ENCODE peak calls at places on chromosomes 6 and 20, in seven cellular contexts. A is adrenal gland, S is breast epithelium, X is lower lobe of right lung, L is kidney, W is H9, H is cardiac muscle cell. Z is an unnamed sample.

GRCh38 chr6:29628419-29629281 is 4.3 kb downstream of the GABBR1 start:
- DNase-seq in S (peak), X (peak), W (peak), A (peak), H (peak), L (peak), Z (peak)

GRCh38 chr6:16711551-16712249 is 49.6 kb downstream of the ATXN1 start:
- DNase-seq in L (no peak), H (peak), A (no peak), X (no peak), S (no peak), W (no peak), Z (peak)

GRCh38 chr20:32288225-32288849 is 10.9 kb downstream of the KIF3B start:
- DNase-seq in X (no peak), W (no peak), H (no peak), S (no peak), A (no peak), L (no peak), Z (peak)

GRCh38 chr6:114432380-114432779 is 89.6 kb upstream of the HS3ST5 start:
- DNase-seq in H (no peak), W (no peak), X (no peak), L (no peak), S (no peak), A (no peak), Z (no peak)

GRCh38 chr6:84798257-84798656 is 33.9 kb upstream of the TBX18 start:
- DNase-seq in X (no peak), H (peak), S (no peak), L (no peak), W (no peak), A (no peak), Z (no peak)

GRCh38 chr6:123588546-123588895 is 48.2 kb downstream of the TRDN start:
- DNase-seq in H (no peak), A (no peak), L (no peak), X (no peak), S (no peak), W (no peak), Z (no peak)

GRCh38 chr20:1943267-1944002 is 48.2 kb downstream of the SIRPA start:
- DNase-seq in H (no peak), L (no peak), A (no peak), W (no peak), S (no peak), X (peak), Z (no peak)

GRCh38 chr6:93389192-93389591 is 30.2 kb downstream of the EPHA7 start:
- DNase-seq in L (no peak), W (no peak), A (no peak), H (peak), S (no peak), X (no peak), Z (no peak)

DNA sequence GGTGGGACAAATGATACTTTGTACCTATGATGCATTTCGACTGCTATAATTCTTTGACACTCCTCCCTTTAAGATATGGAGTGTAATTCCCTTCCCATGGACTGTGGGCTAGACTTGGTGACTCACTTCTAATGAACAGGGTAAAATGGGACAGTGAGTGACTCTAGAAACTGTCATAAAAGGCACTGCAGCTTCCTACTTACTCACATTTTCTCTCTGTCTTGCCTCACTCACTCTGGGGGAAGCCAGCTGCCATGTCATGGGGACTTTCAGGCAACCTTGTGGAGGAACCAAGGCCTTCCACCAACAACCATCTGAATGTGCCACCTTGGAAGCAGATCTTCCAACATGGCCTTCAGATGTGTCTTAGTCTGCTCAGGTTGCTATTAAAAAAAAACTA is 12.9 kb upstream of the GFOD1 start:
- DNase-seq in S (no peak), H (no peak), A (no peak), W (no peak), X (no peak), L (no peak), Z (no peak)
- H3K27ac ChIP-seq in S (no peak), H (no peak), A (no peak), W (no peak), X (no peak), L (no peak), Z (no peak)

GRCh38 chr6:34238507-34239239 is 2.0 kb downstream of the HMGA1 start:
- DNase-seq in A (no peak), S (no peak), L (peak), W (no peak), X (peak), H (no peak), Z (no peak)

GRCh38 chr6:34236423-34237315 is at the start of gene HMGA1:
- DNase-seq in S (peak), L (peak), W (peak), X (peak), H (peak), A (peak), Z (peak)

GRCh38 chr6:34239240-34239825 is 2.7 kb downstream of the HMGA1 start:
- DNase-seq in H (no peak), A (no peak), L (no peak), W (no peak), S (no peak), X (peak), Z (peak)

GRCh38 chr6:34237316-34237721 is 646 bp downstream of the HMGA1 start:
- DNase-seq in S (no peak), A (no peak), X (peak), L (no peak), H (peak), W (no peak), Z (no peak)

GRCh38 chr6:34237722-34238506 is 1.2 kb downstream of the HMGA1 start:
- DNase-seq in X (peak), W (peak), H (peak), A (no peak), S (no peak), L (peak), Z (peak)
- H3K27ac ChIP-seq in X (peak), W (no peak), H (peak), A (no peak), S (peak), L (no peak), Z (peak)

GRCh38 chr20:6212903-6213302 is 90.1 kb upstream of the FERMT1 start:
- DNase-seq in L (peak), A (no peak), H (no peak), X (no peak), W (peak), S (no peak), Z (no peak)

GRCh38 chr20:6213311-6213710 is 90.5 kb upstream of the FERMT1 start:
- DNase-seq in A (no peak), H (no peak), S (no peak), X (no peak), W (no peak), L (no peak), Z (no peak)

GRCh38 chr20:6209093-6209492 is 86.3 kb upstream of the FERMT1 start:
- DNase-seq in A (no peak), W (no peak), S (no peak), H (no peak), X (no peak), L (no peak), Z (no peak)
- H3K27ac ChIP-seq in A (no peak), W (no peak), S (no peak), H (no peak), X (no peak), L (no peak), Z (no peak)

GRCh38 chr20:51457281-51457932 is 85.1 kb downstream of the NFATC2 start:
- DNase-seq in H (peak), W (no peak), S (no peak), X (no peak), A (peak), L (peak), Z (peak)
- H3K27ac ChIP-seq in H (peak), W (no peak), S (peak), X (peak), A (peak), L (no peak), Z (peak)

Z was measured in RWPE2.